ENCODE peak calls at places on chromosomes 4 and X, in seven cellular contexts. H is effector memory CD4-positive, alpha-beta T cell; K is SK-N-SH; W is fibroblast of lung; O is lung; M is right cardiac atrium; B is endodermal cell. N is an unnamed sample. For H3K4me1, the result is how much of the 10 kb centered on the place peaks cover.

GRCh38 chrX:38754102-38754790 is 47.0 kb upstream of the MID1IP1 start:
- DNase-seq in H (no peak), K (peak), W (peak), O (no peak), M (no peak), B (peak), N (peak)

GRCh38 chr4:122577808-122578781 is 42.8 kb downstream of the IL21 start:
- DNase-seq in H (peak), K (peak), W (peak), O (no peak), M (peak), B (peak), N (peak)

GRCh38 chrX:105975382-105975781 is 63.1 kb downstream of the SERPINA7 start:
- DNase-seq in H (no peak), K (no peak), W (peak), O (no peak), M (no peak), B (no peak), N (no peak)

GRCh38 chr4:153153339-153153851 is 50.8 kb upstream of the TRIM2 start:
- DNase-seq in H (peak), K (peak), W (peak), O (peak), M (peak), B (no peak), N (peak)

GRCh38 chr4:81137446-81137845 is 77.6 kb downstream of the PRKG2 start:
- DNase-seq in H (no peak), K (no peak), W (peak), O (no peak), M (no peak), B (no peak), N (no peak)

GRCh38 chr4:168652818-168653217 is 156.0 kb downstream of the PALLD start:
- DNase-seq in H (no peak), K (no peak), W (no peak), O (no peak), M (no peak), B (no peak), N (no peak)

GRCh38 chrX:46263494-46263893 is 281.7 kb downstream of the ZNF674 start:
- DNase-seq in H (no peak), K (no peak), W (no peak), O (no peak), M (no peak), B (no peak), N (no peak)

GRCh38 chrX:46268429-46268828 is 276.8 kb downstream of the ZNF674 start:
- DNase-seq in H (no peak), K (no peak), W (peak), O (no peak), M (no peak), B (no peak), N (no peak)

GRCh38 chr4:44145868-44146267 is 302.7 kb downstream of the KCTD8 start:
- DNase-seq in H (no peak), K (no peak), W (peak), O (no peak), M (no peak), B (no peak), N (no peak)

GRCh38 chrX:13570245-13570573 is 808 bp downstream of the EGFL6 start:
- DNase-seq in H (no peak), K (no peak), W (no peak), O (no peak), M (peak), B (no peak), N (no peak)

GRCh38 chr4:168511780-168512467 is 15.1 kb downstream of the PALLD start:
- DNase-seq in H (peak), K (no peak), W (no peak), O (no peak), M (peak), B (no peak), N (no peak)

GRCh38 chr4:75605928-75606327 is 24.4 kb downstream of the CDKL2 start:
- DNase-seq in H (no peak), K (no peak), W (no peak), O (no peak), M (no peak), B (no peak), N (no peak)

GRCh38 chrX:109448539-109448938 is 33.3 kb downstream of the GUCY2F start:
- DNase-seq in H (no peak), K (no peak), W (no peak), O (no peak), M (no peak), B (no peak), N (no peak)

GRCh38 chr4:29711226-29711625 is 1008.9 kb upstream of the PCDH7 start:
- DNase-seq in H (no peak), K (no peak), W (peak), O (no peak), M (no peak), B (no peak), N (no peak)

GRCh38 chr4:89838005-89838404 is 1.0 kb upstream of the SNCA start:
- DNase-seq in H (no peak), K (peak), W (peak), O (no peak), M (no peak), B (peak), N (no peak)

GRCh38 chrX:134544614-134545255 is 84.8 kb downstream of the HPRT1 start:
- DNase-seq in H (no peak), K (peak), W (no peak), O (no peak), M (peak), B (peak), N (no peak)

GRCh38 chr4:6154875-6155274 is 45.5 kb downstream of the JAKMIP1 start:
- DNase-seq in H (no peak), K (no peak), W (no peak), O (no peak), M (no peak), B (peak), N (no peak)

GRCh38 chr4:22987861-22988260 is 295.1 kb downstream of the GBA3 start:
- DNase-seq in H (no peak), K (no peak), W (peak), O (no peak), M (no peak), B (no peak), N (no peak)

GRCh38 chr4:106809083-106809482 is 227.0 kb downstream of the DKK2 start:
- DNase-seq in H (no peak), K (peak), W (peak), O (no peak), M (no peak), B (no peak), N (no peak)

GRCh38 chrX:46260502-46260901 is 284.7 kb downstream of the ZNF674 start:
- DNase-seq in H (no peak), K (no peak), W (no peak), O (no peak), M (no peak), B (no peak), N (no peak)

GRCh38 chr4:99117876-99118693 is 26.0 kb downstream of the ADH4 start:
- DNase-seq in H (no peak), K (peak), W (peak), O (no peak), M (no peak), B (no peak), N (no peak)

GRCh38 chr4:7103599-7104365 is 35.9 kb upstream of the GRPEL1 start:
- DNase-seq in H (no peak), K (peak), W (no peak), O (peak), M (peak), B (peak), N (peak)

GRCh38 chr4:55409468-55410171 is 13.9 kb downstream of the TMEM165 start:
- DNase-seq in H (no peak), K (no peak), W (peak), O (no peak), M (no peak), B (peak), N (no peak)

GRCh38 chr4:57193164-57193810 is 83.1 kb upstream of the IGFBP7 start:
- DNase-seq in H (no peak), K (no peak), W (no peak), O (no peak), M (no peak), B (no peak), N (no peak)

GRCh38 chrX:2385224-2385623 is 115.6 kb downstream of the DHRSX start:
- DNase-seq in H (no peak), K (no peak), W (peak), O (no peak), M (no peak), B (no peak), N (no peak)

GRCh38 chrX:119391279-119391678 is 7.9 kb upstream of the SLC25A43 start:
- DNase-seq in H (no peak), K (peak), W (peak), O (no peak), M (no peak), B (no peak), N (peak)

GRCh38 chr4:142408003-142408441 is 438.1 kb downstream of the INPP4B start:
- DNase-seq in H (no peak), K (no peak), W (peak), O (no peak), M (no peak), B (no peak), N (no peak)

GRCh38 chr4:47031713-47032404 is 492 bp downstream of the GABRB1 start:
- DNase-seq in H (no peak), K (peak), W (no peak), O (no peak), M (peak), B (no peak), N (peak)

GRCh38 chr4:2688697-2689096 is 67.4 kb downstream of the TNIP2 start:
- DNase-seq in H (no peak), K (no peak), W (no peak), O (no peak), M (no peak), B (no peak), N (no peak)

DNA sequence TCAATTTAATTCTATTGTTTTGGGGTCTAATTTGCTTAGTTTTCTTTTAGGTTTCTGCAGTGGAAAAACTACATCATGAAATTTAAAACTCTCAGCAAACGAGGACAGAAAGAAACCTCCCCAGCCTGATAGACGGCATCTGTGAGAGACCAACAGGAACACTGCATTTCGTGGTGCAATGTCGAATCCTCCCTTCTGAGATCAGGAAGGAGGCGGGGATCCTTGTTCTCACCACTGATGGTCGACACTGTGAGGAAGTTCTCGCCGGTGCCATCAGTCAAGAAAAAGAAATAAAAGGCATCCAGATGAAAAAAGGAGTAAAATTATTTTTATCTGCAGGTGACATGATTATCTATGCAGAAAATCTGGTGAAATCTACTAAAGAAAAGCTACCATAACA is 16.5 kb downstream of the GAK start:
- DNase-seq in H (no peak), K (no peak), W (peak), O (no peak), M (peak), B (peak), N (no peak)
- H3K4me3 ChIP-seq in H (no peak), K (no peak), W (no peak), O (no peak), M (no peak), B (no peak), N (no peak)

DNA sequence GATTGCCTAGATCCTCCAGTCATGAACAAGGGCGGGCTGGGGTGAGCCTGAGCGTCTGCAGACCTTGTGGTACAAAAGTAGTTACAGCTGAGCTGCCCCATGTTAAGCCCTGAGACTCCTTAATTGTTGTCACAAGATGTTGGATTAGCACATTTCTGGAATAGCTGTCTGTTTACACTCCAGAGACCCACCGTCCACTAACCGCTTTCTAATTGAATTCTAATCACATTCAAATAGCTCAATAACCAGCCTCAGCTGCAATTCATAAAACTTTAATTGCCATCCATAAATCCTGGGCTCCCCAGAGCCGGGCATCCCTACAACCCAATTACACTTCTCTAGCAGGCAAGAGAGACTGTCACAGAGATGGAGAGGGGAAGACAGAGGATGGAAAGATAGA is 1.6 kb upstream of the GSX2 start:
- DNase-seq in H (no peak), K (no peak), W (no peak), O (no peak), M (no peak), B (no peak), N (no peak)
- H3K4me1 ChIP-seq in H (under half), K (under half), W (under half), O (under half), M (under half), B (under half), N (under half)

GRCh38 chr4:13306356-13306755 is 177.8 kb downstream of the RAB28 start:
- DNase-seq in H (no peak), K (no peak), W (no peak), O (no peak), M (no peak), B (no peak), N (no peak)
- H3K27ac ChIP-seq in H (no peak), K (no peak), W (no peak), O (no peak), M (no peak), B (no peak), N (no peak)

GRCh38 chr4:26820346-26820745 is 40.3 kb upstream of the STIM2 start:
- DNase-seq in H (no peak), K (no peak), W (no peak), O (no peak), M (no peak), B (no peak), N (no peak)
- H3K4me3 ChIP-seq in H (no peak), K (no peak), W (no peak), O (no peak), M (no peak), B (no peak), N (no peak)

DNA sequence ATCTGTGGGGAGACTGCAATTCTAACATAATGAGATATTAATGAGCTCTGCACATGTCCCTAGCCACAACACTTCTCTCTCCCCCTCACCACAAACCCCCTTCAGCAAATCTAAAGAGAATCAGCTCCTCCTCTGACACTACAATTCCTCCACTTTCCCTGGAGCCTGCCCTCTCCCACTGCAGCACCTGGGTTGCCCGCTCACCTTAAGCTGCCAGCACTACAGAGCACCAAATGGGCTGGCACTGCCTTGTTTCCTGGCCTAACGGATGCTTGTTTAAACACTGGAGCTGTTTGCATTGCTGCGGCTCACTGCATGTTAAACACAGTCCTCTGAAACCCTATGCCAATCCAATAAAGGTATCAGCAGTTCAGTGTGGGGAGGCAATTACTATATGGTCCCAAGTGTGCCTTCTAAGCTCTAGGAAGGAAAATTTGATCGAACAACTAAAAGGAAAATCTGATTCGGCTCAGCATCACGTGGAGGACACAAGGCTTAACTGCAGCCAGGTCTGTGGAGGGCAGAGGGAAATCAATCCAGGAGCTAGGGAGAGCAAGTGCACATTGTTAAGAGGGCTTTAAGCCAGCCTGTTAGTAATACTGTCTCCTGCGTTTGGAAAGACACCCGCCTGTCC is 232.3 kb downstream of the MAML3 start:
- DNase-seq in H (no peak), K (no peak), W (no peak), O (peak), M (no peak), B (peak), N (peak)
- H3K4me1 ChIP-seq in H (under half), K (under half), W (under half), O (under half), M (under half), B (under half), N (under half)

DNA sequence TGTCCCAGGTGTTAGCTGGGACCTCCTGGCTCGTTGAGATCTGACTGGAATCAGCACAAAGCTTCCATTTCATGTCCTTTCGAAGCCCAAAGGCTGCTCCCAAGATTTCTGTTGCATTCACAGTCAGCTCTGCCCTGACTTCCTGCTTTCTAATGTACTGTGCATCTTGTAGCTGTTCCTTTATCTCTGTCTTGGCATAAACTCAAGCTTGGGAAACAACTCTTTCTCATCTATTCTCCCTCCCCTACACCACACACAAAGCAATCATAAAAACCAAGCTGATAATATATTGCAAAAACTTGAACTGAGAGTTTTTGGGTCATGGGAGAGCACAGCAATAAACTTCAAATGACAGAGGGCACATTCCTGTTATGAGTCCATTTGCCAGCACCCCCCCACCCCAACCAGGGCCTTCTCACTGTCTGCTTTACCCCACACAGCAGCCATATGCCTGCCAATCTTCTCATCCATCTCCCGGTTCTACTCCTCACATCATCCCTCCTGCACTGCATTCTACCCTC is 76.3 kb downstream of the SYNPO2 start:
- DNase-seq in H (no peak), K (no peak), W (peak), O (no peak), M (peak), B (no peak), N (no peak)
- H3K27ac ChIP-seq in H (no peak), K (peak), W (no peak), O (peak), M (peak), B (no peak), N (peak)